ENCODE peak calls at places on chromosomes 16 and 17, in five cellular contexts. H, D, G, X and M are unnamed samples.
A peak's percentile ranks its signal among the peaks of the same experiment; 100 is the strongest.

GRCh38 chr17:32894245-32894644 is 17.3 kb upstream of the MYO1D start:
- DNase-seq in G (no peak), X (no peak), H (no peak), D (no peak), M (peak; percentile 56)

GRCh38 chr17:78432226-78432894 is 53.9 kb downstream of the PGS1 start:
- DNase-seq in H (no peak), D (no peak), X (peak; percentile 27), G (no peak), M (no peak)

GRCh38 chr16:85027968-85028637 is 508 bp downstream of the KIAA0513 start:
- DNase-seq in H (no peak), X (no peak), G (no peak), D (peak; percentile 15), M (no peak)

GRCh38 chr17:5164465-5164864 is 27.2 kb downstream of the ZNF594 start:
- DNase-seq in D (no peak), X (no peak), H (no peak), G (no peak), M (peak; percentile 59)

GRCh38 chr17:61650749-61651148 is 59.7 kb upstream of the NACA2 start:
- DNase-seq in X (no peak), D (no peak), H (no peak), G (no peak), M (no peak)

GRCh38 chr16:27781981-27782880 is 232.3 kb downstream of the KATNIP start:
- DNase-seq in D (no peak), X (no peak), G (no peak), H (no peak), M (no peak)

GRCh38 chr16:17744903-17745581 is 274.3 kb upstream of the XYLT1 start:
- DNase-seq in D (no peak), G (no peak), X (no peak), H (no peak), M (no peak)

GRCh38 chr17:36188891-36189306 is 7.7 kb downstream of the CCL3L1 start:
- DNase-seq in D (peak; percentile 43), X (no peak), H (no peak), G (no peak), M (peak; percentile 90)

GRCh38 chr17:77001487-77001886 is 133.3 kb downstream of the MGAT5B start:
- DNase-seq in H (no peak), D (no peak), X (no peak), G (no peak), M (no peak)

GRCh38 chr16:14475370-14476139 is 154.5 kb downstream of the PARN start:
- DNase-seq in X (no peak), G (no peak), H (peak; percentile 73), D (no peak), M (no peak)

GRCh38 chr17:76944477-76944876 is 76.3 kb downstream of the MGAT5B start:
- DNase-seq in X (no peak), D (no peak), G (no peak), H (no peak), M (no peak)

GRCh38 chr17:58313815-58314705 is 14.5 kb downstream of the TSPOAP1 start:
- DNase-seq in X (no peak), D (no peak), G (no peak), H (no peak), M (no peak)

GRCh38 chr16:50309527-50310307 is 43.4 kb downstream of the ADCY7 start:
- DNase-seq in G (no peak), D (no peak), H (no peak), X (no peak), M (no peak)

GRCh38 chr17:3012926-3013581 is 50.4 kb downstream of the OR1D5 start:
- DNase-seq in H (peak; percentile 86), G (no peak), D (peak; percentile 82), X (peak; percentile 20), M (peak; percentile 57)

GRCh38 chr17:70527364-70527888 is 358.1 kb downstream of the KCNJ2 start:
- DNase-seq in H (no peak), D (no peak), G (no peak), X (no peak), M (peak; percentile 30)

GRCh38 chr16:1918312-1918889 is at the start of gene HS3ST6:
- DNase-seq in X (no peak), H (no peak), D (no peak), G (no peak), M (no peak)

GRCh38 chr16:87688876-87689815 is 76.6 kb downstream of the KLHDC4 start:
- DNase-seq in G (no peak), X (no peak), D (no peak), H (no peak), M (no peak)

GRCh38 chr17:68759002-68759342 is 157.8 kb upstream of the FAM20A start:
- DNase-seq in G (no peak), D (no peak), X (no peak), H (no peak), M (no peak)

GRCh38 chr16:67268136-67268579 is 11.2 kb upstream of the PLEKHG4 start:
- DNase-seq in H (no peak), X (no peak), G (no peak), D (no peak), M (peak; percentile 49)

GRCh38 chr16:81826523-81826922 is 47.4 kb downstream of the PLCG2 start:
- DNase-seq in D (no peak), X (no peak), H (no peak), G (no peak), M (no peak)

GRCh38 chr16:12097523-12098428 is 121.2 kb downstream of the SNX29 start:
- DNase-seq in X (peak; percentile 17), H (no peak), D (no peak), G (no peak), M (no peak)

GRCh38 chr17:75524971-75525805 is at the start of gene LLGL2:
- DNase-seq in H (peak; percentile 93), D (peak; percentile 94), X (no peak), G (no peak), M (peak; percentile 88)